ENCODE peak calls at places on chromosome 4, in five cellular contexts. G, I, Y, X and H are unnamed samples.

GRCh38 chr4:7463584-7464258 is 29.0 kb upstream of the PSAPL1 start:
- DNase-seq in G (no peak), I (no peak), Y (no peak), X (no peak), H (no peak)

GRCh38 chr4:185127021-185127925 is 15.8 kb upstream of the SLC25A4 start:
- DNase-seq in G (no peak), I (no peak), Y (peak; percentile 47), X (peak; percentile 23), H (peak; percentile 37)

GRCh38 chr4:77194989-77195388 is 38.0 kb downstream of the CCNG2 start:
- DNase-seq in G (no peak), I (no peak), Y (no peak), X (no peak), H (no peak)

GRCh38 chr4:16772366-16772850 is 126.0 kb downstream of the LDB2 start:
- DNase-seq in G (no peak), I (no peak), Y (no peak), X (no peak), H (no peak)

GRCh38 chr4:163679189-163679588 is 184.7 kb downstream of the TMA16 start:
- DNase-seq in G (no peak), I (no peak), Y (peak; percentile 16), X (no peak), H (no peak)

GRCh38 chr4:124993838-124994237 is 281.3 kb upstream of the ANKRD50 start:
- DNase-seq in G (no peak), I (no peak), Y (no peak), X (no peak), H (no peak)

GRCh38 chr4:37685211-37685725 is 908 bp downstream of the RELL1 start:
- DNase-seq in G (no peak), I (no peak), Y (no peak), X (no peak), H (no peak)

GRCh38 chr4:1623821-1624518 is 60.1 kb downstream of the FAM53A start:
- DNase-seq in G (no peak), I (no peak), Y (no peak), X (no peak), H (no peak)

GRCh38 chr4:123462007-123462406 is 65.4 kb downstream of the SPRY1 start:
- DNase-seq in G (no peak), I (no peak), Y (no peak), X (no peak), H (no peak)

GRCh38 chr4:38099908-38100407 is 139.8 kb downstream of the PTTG2 start:
- DNase-seq in G (no peak), I (peak; percentile 88), Y (peak; percentile 46), X (no peak), H (no peak)

GRCh38 chr4:42341518-42342026 is 55.7 kb upstream of the SHISA3 start:
- DNase-seq in G (no peak), I (no peak), Y (peak; percentile 40), X (no peak), H (no peak)

GRCh38 chr4:60384475-60384874 is 815.7 kb upstream of the ADGRL3 start:
- DNase-seq in G (no peak), I (no peak), Y (no peak), X (no peak), H (no peak)

GRCh38 chr4:185911556-185912064 is 99.6 kb upstream of the SORBS2 start:
- DNase-seq in G (no peak), I (peak; percentile 15), Y (no peak), X (no peak), H (no peak)

GRCh38 chr4:7918981-7919380 is 20.7 kb downstream of the AFAP1 start:
- DNase-seq in G (no peak), I (no peak), Y (no peak), X (no peak), H (no peak)

GRCh38 chr4:17492058-17492741 is 19.7 kb downstream of the QDPR start:
- DNase-seq in G (no peak), I (no peak), Y (no peak), X (no peak), H (no peak)

GRCh38 chr4:52617467-52618017 is 41.6 kb downstream of the USP46 start:
- DNase-seq in G (no peak), I (no peak), Y (no peak), X (no peak), H (no peak)

GRCh38 chr4:26062221-26062620 is 148.2 kb downstream of the SMIM20 start:
- DNase-seq in G (no peak), I (peak; percentile 3), Y (peak; percentile 53), X (no peak), H (no peak)

GRCh38 chr4:145583656-145584055 is 35.5 kb upstream of the MMAA start:
- DNase-seq in G (no peak), I (no peak), Y (no peak), X (no peak), H (no peak)

GRCh38 chr4:185738038-185738552 is 73.9 kb downstream of the SORBS2 start:
- DNase-seq in G (no peak), I (peak; percentile 60), Y (peak; percentile 23), X (no peak), H (no peak)

GRCh38 chr4:55941881-55942280 is 6.9 kb upstream of the CEP135 start:
- DNase-seq in G (no peak), I (no peak), Y (no peak), X (no peak), H (no peak)

GRCh38 chr4:92305878-92306520 is 2.2 kb downstream of the GRID2 start:
- DNase-seq in G (no peak), I (no peak), Y (no peak), X (no peak), H (no peak)

GRCh38 chr4:73019462-73020047 is 50.0 kb downstream of the COX18 start:
- DNase-seq in G (no peak), I (peak; percentile 47), Y (peak; percentile 36), X (no peak), H (no peak)

GRCh38 chr4:139027771-139028170 is 12.2 kb downstream of the NOCT start:
- DNase-seq in G (no peak), I (peak; percentile 18), Y (no peak), X (no peak), H (no peak)

GRCh38 chr4:53432528-53433424 is 55.3 kb downstream of the FIP1L1 start:
- DNase-seq in G (no peak), I (no peak), Y (no peak), X (no peak), H (no peak)